ENCODE peak calls at places on chromosome 18, in eight cellular contexts. D is neural progenitor cell, M is Right ventricle myocardium superior, B is T-cell, A is ELR, U is COR-L47, S is heart left ventricle, V is T-helper 2 cell. R is an unnamed sample.

GRCh38 chr18:2883137-2883671 is 36.4 kb downstream of the EMILIN2 start:
- DNase-seq in U (no peak), B (peak), A (no peak), V (peak), S (no peak), D (no peak), M (no peak), R (peak)

GRCh38 chr18:51149605-51150429 is 47.7 kb downstream of the MEX3C start:
- DNase-seq in M (no peak), A (peak), D (no peak), S (no peak), B (no peak), V (no peak), U (no peak), R (peak)

GRCh38 chr18:57585846-57586242 is 658 bp downstream of the FECH start:
- DNase-seq in A (peak), D (peak), M (no peak), B (no peak), S (no peak), V (no peak), U (peak), R (no peak)

GRCh38 chr18:76491801-76492668 is 3.0 kb downstream of the ZNF516 start:
- DNase-seq in A (peak), M (peak), D (peak), U (peak), B (no peak), V (no peak), S (peak), R (peak)

GRCh38 chr18:1659190-1659589 is 754.5 kb downstream of the ADCYAP1 start:
- DNase-seq in A (no peak), S (no peak), B (no peak), M (no peak), V (no peak), U (no peak), D (no peak), R (no peak)

GRCh38 chr18:14962626-14963025 is 214.7 kb downstream of the ANKRD30B start:
- DNase-seq in M (no peak), A (no peak), S (no peak), B (no peak), D (no peak), U (no peak), V (no peak), R (no peak)

GRCh38 chr18:75240433-75240832 is 29.8 kb downstream of the TSHZ1 start:
- DNase-seq in B (no peak), U (no peak), V (no peak), S (no peak), M (no peak), A (no peak), D (no peak), R (no peak)

GRCh38 chr18:29874519-29875098 is 1167.9 kb downstream of the DSC3 start:
- DNase-seq in M (no peak), U (peak), V (no peak), D (peak), A (peak), B (no peak), S (no peak), R (peak)

GRCh38 chr18:45167109-45167551 is 448.1 kb upstream of the SLC14A2 start:
- DNase-seq in M (no peak), B (no peak), D (no peak), S (no peak), U (no peak), V (no peak), A (peak), R (no peak)

GRCh38 chr18:63166142-63166541 is 153.4 kb downstream of the BCL2 start:
- DNase-seq in B (no peak), M (no peak), A (no peak), S (no peak), U (no peak), V (no peak), D (no peak), R (no peak)

GRCh38 chr18:24019641-24020331 is 5.2 kb downstream of the TTC39C start:
- DNase-seq in A (no peak), M (no peak), U (no peak), D (no peak), V (peak), S (no peak), B (peak), R (peak)

GRCh38 chr18:58671941-58672565 is 788 bp downstream of the MALT1 start:
- DNase-seq in M (no peak), A (peak), V (no peak), U (no peak), D (no peak), S (no peak), B (no peak), R (peak)

GRCh38 chr18:55054591-55054990 is 95.3 kb upstream of the CCDC68 start:
- DNase-seq in D (no peak), M (no peak), A (no peak), S (no peak), V (no peak), U (no peak), B (no peak), R (no peak)

GRCh38 chr18:22639026-22639463 is 221.3 kb upstream of the CTAGE1 start:
- DNase-seq in S (no peak), A (peak), D (no peak), M (no peak), V (no peak), U (no peak), B (no peak), R (peak)

GRCh38 chr18:11004951-11005350 is 144.4 kb downstream of the PIEZO2 start:
- DNase-seq in V (no peak), B (no peak), U (no peak), A (no peak), S (no peak), D (no peak), M (no peak), R (no peak)

GRCh38 chr18:75203456-75204261 is 5.3 kb downstream of the PTGR3 start:
- DNase-seq in U (no peak), D (no peak), S (peak), V (no peak), B (no peak), A (peak), M (no peak), R (no peak)

GRCh38 chr18:43192408-43192807 is 76.9 kb upstream of the RIT2 start:
- DNase-seq in S (no peak), D (no peak), B (no peak), A (no peak), V (no peak), M (no peak), U (no peak), R (no peak)

GRCh38 chr18:24989760-24990547 is 362.0 kb downstream of the ZNF521 start:
- DNase-seq in S (no peak), D (no peak), U (no peak), V (no peak), A (no peak), B (no peak), M (no peak), R (peak)

GRCh38 chr18:7896164-7896563 is 329.0 kb downstream of the PTPRM start:
- DNase-seq in V (peak), B (no peak), S (no peak), D (no peak), A (peak), U (no peak), M (no peak), R (no peak)

GRCh38 chr18:26453370-26454030 is 94.9 kb downstream of the KCTD1 start:
- DNase-seq in D (no peak), S (no peak), V (no peak), B (no peak), M (no peak), U (peak), A (no peak), R (no peak)

GRCh38 chr18:73270919-73271318 is 403.1 kb upstream of the NETO1 start:
- DNase-seq in A (no peak), S (no peak), D (no peak), V (no peak), B (no peak), M (no peak), U (peak), R (no peak)

GRCh38 chr18:67730884-67731283 is 214.4 kb upstream of the DSEL start:
- DNase-seq in M (no peak), B (no peak), A (peak), U (no peak), S (no peak), D (no peak), V (no peak), R (no peak)

GRCh38 chr18:3706279-3707097 is 256.5 kb downstream of the TGIF1 start:
- DNase-seq in U (no peak), V (no peak), B (no peak), M (no peak), S (no peak), A (no peak), D (no peak), R (no peak)

GRCh38 chr18:39198376-39198775 is 1632.8 kb upstream of the CELF4 start:
- DNase-seq in V (no peak), S (no peak), A (peak), U (no peak), B (no peak), M (no peak), D (no peak), R (no peak)

GRCh38 chr18:35080058-35080457 is 38.8 kb downstream of the MAPRE2 start:
- DNase-seq in U (no peak), A (no peak), M (no peak), S (no peak), V (no peak), D (no peak), B (no peak), R (no peak)

GRCh38 chr18:69559604-69560003 is 158.9 kb downstream of the DOK6 start:
- DNase-seq in U (no peak), A (no peak), S (no peak), M (no peak), V (no peak), B (no peak), D (peak), R (no peak)

GRCh38 chr18:39675916-39676315 is 2110.3 kb upstream of the CELF4 start:
- DNase-seq in S (no peak), A (no peak), M (no peak), V (no peak), D (no peak), U (no peak), B (no peak), R (no peak)

GRCh38 chr18:76493213-76494107 is 1.6 kb downstream of the ZNF516 start:
- DNase-seq in M (no peak), B (no peak), D (peak), A (peak), S (no peak), V (no peak), U (peak), R (peak)

GRCh38 chr18:78986018-78986481 is 6.4 kb downstream of the SALL3 start:
- DNase-seq in S (no peak), M (peak), U (peak), A (peak), D (peak), V (no peak), B (no peak), R (peak)

R was measured in small intestine.